ENCODE peak calls at places on chromosomes 11 and 22, in seven cellular contexts. K is NT2/D1, N is IMR-90, P is astrocyte, I is colonic mucosa, O is H9, S is neuronal stem cell. J is an unnamed sample.

GRCh38 chr11:20037358-20037757 is 122.9 kb downstream of the DBX1 start:
- DNase-seq in S (no peak), O (no peak), I (no peak), N (no peak), K (no peak), P (no peak), J (no peak)

GRCh38 chr22:33756508-33756949 is 163.7 kb downstream of the LARGE1 start:
- DNase-seq in S (no peak), K (peak), P (no peak), N (no peak), O (peak), I (no peak), J (peak)

GRCh38 chr11:11607772-11608171 is 14.0 kb downstream of the GALNT18 start:
- DNase-seq in I (no peak), N (no peak), O (no peak), P (no peak), S (no peak), K (no peak), J (no peak)

GRCh38 chr11:46272816-46273427 is 4.5 kb upstream of the CREB3L1 start:
- DNase-seq in I (peak), N (peak), P (peak), S (no peak), O (no peak), K (no peak), J (no peak)

GRCh38 chr11:69062873-69063665 is 14.3 kb downstream of the TPCN2 start:
- DNase-seq in O (no peak), K (no peak), I (no peak), P (no peak), S (no peak), N (no peak), J (no peak)

GRCh38 chr11:34354782-34355181 is 3.0 kb downstream of the ABTB2 start:
- DNase-seq in N (peak), P (peak), S (no peak), O (no peak), K (no peak), I (no peak), J (no peak)

GRCh38 chr11:8813658-8814057 is 97.3 kb upstream of the AKIP1 start:
- DNase-seq in O (peak), K (peak), P (peak), S (peak), I (peak), N (peak), J (peak)

GRCh38 chr22:38125731-38126344 is 15.4 kb upstream of the BAIAP2L2 start:
- DNase-seq in I (no peak), O (no peak), S (no peak), P (no peak), N (no peak), K (no peak), J (no peak)

GRCh38 chr11:14784230-14784629 is 107.8 kb downstream of the CYP2R1 start:
- DNase-seq in N (no peak), I (no peak), P (no peak), K (no peak), S (no peak), O (no peak), J (no peak)

GRCh38 chr11:117825538-117826359 is 1.2 kb upstream of the FXYD2 start:
- DNase-seq in K (no peak), P (no peak), O (peak), I (no peak), S (no peak), N (no peak), J (no peak)

GRCh38 chr22:24474221-24474620 is 20.9 kb upstream of the UPB1 start:
- DNase-seq in S (no peak), N (peak), O (no peak), I (no peak), K (no peak), P (peak), J (no peak)

GRCh38 chr11:93209476-93209875 is 11.7 kb upstream of the SLC36A4 start:
- DNase-seq in O (no peak), K (no peak), N (no peak), I (no peak), P (no peak), S (no peak), J (no peak)

GRCh38 chr11:9601041-9601875 is 27.8 kb downstream of the WEE1 start:
- DNase-seq in I (peak), S (no peak), K (peak), O (peak), P (no peak), N (peak), J (peak)

GRCh38 chr11:9570313-9570712 is 3.2 kb upstream of the WEE1 start:
- DNase-seq in I (no peak), P (no peak), N (no peak), K (no peak), S (no peak), O (no peak), J (no peak)

GRCh38 chr22:18057568-18058209 is 20.1 kb upstream of the PEX26 start:
- DNase-seq in I (peak), O (no peak), N (peak), K (no peak), S (no peak), P (peak), J (no peak)

GRCh38 chr11:107591446-107592236 is 694 bp downstream of the ELMOD1 start:
- DNase-seq in S (peak), P (peak), I (no peak), N (no peak), K (no peak), O (peak), J (peak)

GRCh38 chr22:40855960-40856512 is 403 bp downstream of the ST13 start:
- DNase-seq in I (peak), O (peak), P (peak), K (no peak), S (peak), N (peak), J (peak)

GRCh38 chr11:30333405-30333804 is 10.5 kb downstream of the ARL14EP start:
- DNase-seq in S (no peak), K (no peak), N (no peak), P (no peak), I (no peak), O (no peak), J (no peak)

DNA sequence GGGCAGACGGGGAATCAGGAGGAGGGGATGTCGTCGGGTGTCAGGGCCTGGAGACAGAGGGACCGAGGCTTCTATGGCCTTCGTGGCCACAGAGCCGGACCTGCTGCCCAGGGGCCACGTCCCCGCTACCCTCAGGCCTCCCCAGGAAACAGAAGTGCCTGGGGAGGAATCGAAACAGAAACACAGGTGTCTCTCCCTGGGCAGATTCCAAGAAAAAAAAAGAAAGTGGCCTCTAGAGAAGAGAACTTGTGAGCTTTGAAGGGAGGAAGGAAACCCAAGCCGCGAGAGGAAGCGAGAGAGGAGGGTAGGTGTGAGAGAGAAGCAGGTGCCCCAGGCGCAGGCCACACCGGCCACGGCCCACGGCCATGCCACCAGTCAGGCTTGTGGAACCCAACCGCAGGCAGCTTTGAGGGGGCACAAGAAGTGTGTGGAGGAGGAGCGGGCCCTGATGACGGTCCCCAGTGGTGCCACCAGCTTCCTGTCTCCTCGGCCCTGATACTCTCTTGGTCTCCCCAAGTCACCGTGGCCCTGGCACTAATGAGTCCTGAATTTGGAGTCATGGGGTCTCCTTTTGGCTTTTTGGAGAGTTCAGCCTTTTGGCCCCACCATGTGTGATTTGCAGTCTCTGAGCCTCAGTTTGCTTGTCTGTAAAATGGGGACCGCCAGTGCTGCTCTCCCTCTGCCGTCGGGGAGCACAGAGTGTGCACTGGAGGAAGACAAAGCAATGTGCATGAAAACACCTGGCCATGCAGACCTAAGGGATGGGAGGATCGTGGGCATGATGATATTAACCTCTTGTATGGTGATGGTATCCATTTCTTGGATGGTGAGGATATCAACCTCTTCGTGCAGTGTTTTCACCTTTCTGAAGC is 25.2 kb downstream of the LIF start:
- DNase-seq in N (no peak), P (no peak), K (no peak), I (no peak), O (no peak), S (no peak), J (no peak)
- H3K9ac ChIP-seq in N (no peak), P (no peak), K (no peak), I (no peak), O (no peak), S (no peak), J (no peak)

DNA sequence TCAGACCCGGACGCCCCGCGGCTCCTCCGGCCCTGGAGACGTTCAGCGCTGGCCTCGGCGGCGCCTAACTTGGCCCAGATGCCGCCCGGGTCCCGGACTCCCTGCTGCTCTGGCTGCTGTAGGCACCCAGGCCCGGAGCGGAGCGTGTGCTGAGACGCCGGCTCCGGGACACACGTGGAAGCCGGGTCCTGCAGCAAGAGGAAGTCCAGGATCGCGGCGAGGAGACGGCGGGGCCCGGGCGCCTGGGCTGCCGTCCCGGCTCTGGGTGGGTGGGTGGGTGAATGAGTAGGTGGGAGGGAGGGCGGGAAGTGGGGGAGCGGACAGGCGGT is 223 bp downstream of the WT1 start:
- DNase-seq in P (no peak), K (no peak), S (no peak), I (no peak), N (no peak), O (no peak), J (peak)
- H3K9ac ChIP-seq in P (no peak), K (no peak), S (peak), I (no peak), N (no peak), O (no peak), J (no peak)

GRCh38 chr11:64130618-64131017 is 35.3 kb downstream of the MACROD1 start:
- DNase-seq in O (no peak), N (no peak), S (no peak), P (no peak), I (no peak), K (no peak), J (no peak)

GRCh38 chr11:64132982-64133705 is 32.8 kb downstream of the MACROD1 start:
- DNase-seq in S (no peak), I (no peak), O (no peak), N (no peak), K (no peak), P (no peak), J (no peak)

GRCh38 chr11:64134963-64135362 is 30.9 kb downstream of the MACROD1 start:
- DNase-seq in I (no peak), P (no peak), S (no peak), O (no peak), N (no peak), K (no peak), J (no peak)

GRCh38 chr11:64131657-64132387 is 34.1 kb downstream of the MACROD1 start:
- DNase-seq in N (no peak), P (no peak), I (no peak), O (no peak), K (no peak), S (no peak), J (no peak)

GRCh38 chr11:64132388-64132771 is 33.5 kb downstream of the MACROD1 start:
- DNase-seq in P (no peak), S (no peak), K (no peak), I (no peak), N (no peak), O (no peak), J (no peak)
- H3K9ac ChIP-seq in P (no peak), S (peak), K (peak), I (no peak), N (no peak), O (no peak), J (no peak)

DNA sequence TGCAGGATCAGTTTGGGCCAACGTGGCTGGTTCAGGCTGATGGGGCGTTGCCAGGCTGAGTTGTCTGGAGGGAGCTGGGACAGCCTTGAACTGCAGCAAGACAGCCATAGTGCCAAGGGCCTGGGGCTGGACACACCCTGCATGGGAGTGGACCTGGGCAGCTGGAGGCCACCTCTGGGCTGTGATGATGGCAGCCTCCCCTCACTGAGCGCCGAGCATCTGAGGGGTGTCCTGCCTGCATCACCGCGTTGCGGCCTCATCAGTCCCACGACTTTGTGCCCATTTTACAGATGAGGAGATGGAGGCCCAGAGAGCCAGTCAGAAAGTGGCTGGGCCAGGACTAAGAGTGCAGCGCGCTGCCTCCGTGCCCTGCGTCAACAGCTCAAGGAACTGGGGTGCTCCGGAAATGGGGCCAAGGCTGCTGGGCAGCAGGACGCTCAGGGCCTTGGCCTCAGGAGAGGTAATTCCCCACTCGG is 590 bp upstream of the TSPO start:
- DNase-seq in N (no peak), S (no peak), I (no peak), O (peak), P (no peak), K (no peak), J (no peak)
- H3K9ac ChIP-seq in N (peak), S (no peak), I (peak), O (no peak), P (peak), K (peak), J (no peak)

GRCh38 chr22:39500101-39500500 is 2.0 kb upstream of the MIEF1 start:
- DNase-seq in S (no peak), N (no peak), I (no peak), P (no peak), O (no peak), K (no peak), J (no peak)

GRCh38 chr22:39496131-39496838 is 5.8 kb upstream of the MIEF1 start:
- DNase-seq in P (peak), N (peak), I (peak), S (peak), K (no peak), O (peak), J (peak)

GRCh38 chr22:39501644-39502108 is 414 bp upstream of the MIEF1 start:
- DNase-seq in P (no peak), K (no peak), O (no peak), S (no peak), N (no peak), I (no peak), J (no peak)

GRCh38 chr22:39498368-39498767 is 3.7 kb upstream of the MIEF1 start:
- DNase-seq in O (no peak), N (no peak), P (no peak), S (no peak), K (no peak), I (peak), J (no peak)

GRCh38 chr22:39498802-39499201 is 3.3 kb upstream of the MIEF1 start:
- DNase-seq in N (no peak), I (no peak), S (no peak), K (no peak), O (no peak), P (no peak), J (no peak)
- H3K9ac ChIP-seq in N (no peak), I (no peak), S (no peak), K (peak), O (no peak), P (no peak), J (no peak)

GRCh38 chr11:62394825-62395538 is 23.9 kb upstream of the SCGB1A1 start:
- DNase-seq in P (peak), K (peak), O (peak), S (peak), N (peak), I (peak), J (peak)
- H3K9ac ChIP-seq in P (peak), K (no peak), O (no peak), S (no peak), N (no peak), I (no peak), J (no peak)

DNA sequence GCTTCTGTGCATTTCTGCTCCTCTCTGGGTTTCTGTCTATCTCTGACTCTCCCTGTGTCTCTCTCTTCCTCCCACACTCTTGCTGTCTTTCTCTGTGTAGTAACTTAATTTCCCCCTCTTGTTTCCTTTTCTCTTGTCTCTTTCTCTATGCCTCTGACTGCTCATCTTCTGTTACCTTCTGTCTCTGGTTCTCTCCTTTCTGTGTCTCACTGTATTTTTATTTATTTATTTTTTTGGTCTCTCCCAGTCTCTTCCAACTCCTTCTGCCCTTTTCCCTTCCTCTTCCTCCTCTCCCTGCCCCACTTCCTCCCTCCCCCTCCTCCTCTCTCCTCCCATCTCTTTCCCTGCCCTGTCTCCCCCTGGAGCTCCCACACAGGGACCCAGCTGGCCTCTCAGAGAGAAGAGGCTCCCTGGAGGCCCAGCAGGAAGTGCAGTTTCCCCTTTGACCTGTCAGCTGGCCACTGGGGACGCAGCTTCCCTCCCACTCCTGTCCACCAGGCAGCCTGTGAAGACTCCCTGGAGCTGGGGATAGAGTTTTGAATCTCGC is 38.3 kb upstream of the MYH9 start:
- DNase-seq in P (no peak), S (no peak), N (peak), I (peak), O (no peak), K (no peak), J (no peak)
- H3K9ac ChIP-seq in P (no peak), S (no peak), N (peak), I (no peak), O (no peak), K (peak), J (no peak)

GRCh38 chr22:27724706-27725105 is 76.8 kb downstream of the MN1 start:
- DNase-seq in P (peak), S (no peak), I (no peak), K (no peak), N (peak), O (no peak), J (no peak)

GRCh38 chr22:27723708-27724107 is 77.8 kb downstream of the MN1 start:
- DNase-seq in N (no peak), P (no peak), K (no peak), S (no peak), I (no peak), O (no peak), J (no peak)

GRCh38 chr22:27720860-27721259 is 80.7 kb downstream of the MN1 start:
- DNase-seq in S (no peak), I (no peak), N (no peak), K (no peak), O (no peak), P (no peak), J (no peak)

GRCh38 chr22:27724181-27724580 is 77.4 kb downstream of the MN1 start:
- DNase-seq in I (no peak), S (no peak), P (no peak), O (no peak), N (no peak), K (no peak), J (no peak)

DNA sequence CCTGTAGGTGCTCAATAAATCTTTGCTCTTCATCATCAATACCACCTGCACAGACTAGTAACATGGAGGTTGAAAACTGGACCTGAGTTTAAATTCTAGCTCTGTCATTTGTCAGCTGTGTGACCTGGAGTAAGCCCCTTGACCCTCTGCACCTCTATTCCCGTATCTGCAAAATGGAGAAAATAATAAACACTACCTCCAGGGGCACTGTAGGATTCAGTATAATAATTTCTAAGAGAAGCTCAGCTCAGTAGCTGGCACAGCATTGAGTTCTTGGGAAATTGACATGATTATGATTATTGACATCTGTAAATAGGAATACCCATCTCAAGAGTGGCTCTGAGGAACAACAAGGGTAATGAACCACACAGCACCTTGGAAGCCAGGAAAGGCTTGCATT is 78.4 kb downstream of the MN1 start:
- DNase-seq in K (no peak), I (no peak), O (no peak), S (no peak), P (no peak), N (no peak), J (no peak)
- H3K9ac ChIP-seq in K (no peak), I (no peak), O (no peak), S (no peak), P (no peak), N (no peak), J (no peak)

DNA sequence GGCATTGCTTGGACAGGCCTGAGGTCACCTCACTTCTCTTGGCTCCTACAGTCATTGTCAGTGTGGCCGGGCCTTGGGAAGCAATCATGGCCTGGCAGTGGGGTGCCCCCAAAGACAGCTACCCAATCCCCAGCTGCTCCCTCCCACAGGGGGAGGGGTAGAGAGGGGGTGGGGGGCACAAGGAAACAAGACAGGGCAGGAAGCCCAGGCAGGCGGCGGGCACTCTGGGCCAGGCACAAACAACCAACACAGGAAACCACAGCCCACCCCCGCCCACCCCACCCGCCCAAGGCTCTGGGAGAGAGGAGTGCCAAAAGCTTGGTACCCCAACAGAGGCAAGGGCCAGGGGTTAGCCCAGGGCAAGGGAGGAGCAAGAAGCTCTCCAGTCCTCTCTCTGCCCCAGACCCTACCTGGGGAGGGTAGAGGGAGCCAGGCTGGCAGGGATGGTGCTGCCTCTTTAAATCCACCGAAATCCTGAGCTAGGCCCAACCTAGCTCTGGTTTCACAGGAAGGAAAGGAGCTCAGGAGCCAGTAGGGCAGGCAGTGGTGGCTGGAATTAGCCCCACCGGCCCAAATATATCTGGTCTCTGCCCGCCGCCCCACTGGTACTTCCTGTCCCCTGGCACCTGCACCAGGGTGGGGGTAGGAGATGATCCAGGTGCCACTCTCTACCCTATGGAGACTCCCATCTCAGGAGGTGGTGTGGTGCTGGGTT is 12.2 kb downstream of the BCL9L start:
- DNase-seq in S (no peak), P (no peak), I (no peak), O (peak), K (no peak), N (no peak), J (peak)
- H3K9ac ChIP-seq in S (no peak), P (peak), I (no peak), O (no peak), K (peak), N (peak), J (no peak)

J was measured in endodermal cell.